ENCODE peak calls at places on chromosomes 13 and 19, in eight cellular contexts. One of them, this sample, is unnamed. For H3K9me3 and H3K27me3, the result is how much of the 10 kb centered on the place peaks cover.

GRCh38 chr19:45975296-45975695 is 1.6 kb upstream of the NOVA2 start:
- DNase-seq in AG04450: no peak
- DNase-seq in body of pancreas: no peak
- DNase-seq in psoas muscle: no peak
- DNase-seq in mammary epithelial cell: no peak
- DNase-seq in thoracic aorta: no peak
- DNase-seq in neuronal stem cell: no peak
- DNase-seq in pancreas: no peak
- DNase-seq in this sample: no peak

GRCh38 chr19:12646551-12646950 is 20.0 kb downstream of the MAN2B1 start:
- DNase-seq in AG04450: no peak
- DNase-seq in body of pancreas: no peak
- DNase-seq in psoas muscle: no peak
- DNase-seq in mammary epithelial cell: no peak
- DNase-seq in thoracic aorta: no peak
- DNase-seq in neuronal stem cell: no peak
- DNase-seq in pancreas: no peak
- DNase-seq in this sample: no peak

GRCh38 chr19:50721441-50722137 is 1.6 kb upstream of the CLEC11A start:
- DNase-seq in AG04450: no peak
- DNase-seq in body of pancreas: no peak
- DNase-seq in psoas muscle: peak
- DNase-seq in mammary epithelial cell: no peak
- DNase-seq in thoracic aorta: no peak
- DNase-seq in neuronal stem cell: no peak
- DNase-seq in pancreas: no peak
- DNase-seq in this sample: no peak

GRCh38 chr19:32404939-32405430 is 585 bp upstream of the DPY19L3 start:
- DNase-seq in AG04450: no peak
- DNase-seq in body of pancreas: peak
- DNase-seq in psoas muscle: peak
- DNase-seq in mammary epithelial cell: no peak
- DNase-seq in thoracic aorta: no peak
- DNase-seq in neuronal stem cell: no peak
- DNase-seq in pancreas: peak
- DNase-seq in this sample: peak

GRCh38 chr19:14556662-14557188 is 15.1 kb downstream of the NDUFB7 start:
- DNase-seq in AG04450: peak
- DNase-seq in body of pancreas: peak
- DNase-seq in psoas muscle: peak
- DNase-seq in mammary epithelial cell: peak
- DNase-seq in thoracic aorta: no peak
- DNase-seq in neuronal stem cell: peak
- DNase-seq in pancreas: peak
- DNase-seq in this sample: peak

GRCh38 chr13:40770609-40770933 is 419 bp downstream of the MRPS31 start:
- DNase-seq in AG04450: no peak
- DNase-seq in body of pancreas: no peak
- DNase-seq in psoas muscle: no peak
- DNase-seq in mammary epithelial cell: no peak
- DNase-seq in thoracic aorta: no peak
- DNase-seq in neuronal stem cell: no peak
- DNase-seq in pancreas: no peak
- DNase-seq in this sample: no peak

GRCh38 chr19:46993622-46994021 is 26.0 kb upstream of the NPAS1 start:
- DNase-seq in AG04450: no peak
- DNase-seq in body of pancreas: no peak
- DNase-seq in psoas muscle: no peak
- DNase-seq in mammary epithelial cell: no peak
- DNase-seq in thoracic aorta: no peak
- DNase-seq in neuronal stem cell: no peak
- DNase-seq in pancreas: no peak
- DNase-seq in this sample: no peak

GRCh38 chr19:55588738-55589137 is 8.1 kb upstream of the ZNF579 start:
- DNase-seq in AG04450: no peak
- DNase-seq in body of pancreas: no peak
- DNase-seq in psoas muscle: no peak
- DNase-seq in mammary epithelial cell: no peak
- DNase-seq in thoracic aorta: no peak
- DNase-seq in neuronal stem cell: no peak
- DNase-seq in pancreas: no peak
- DNase-seq in this sample: no peak

GRCh38 chr13:67736646-67737420 is 506.7 kb upstream of the PCDH9 start:
- DNase-seq in AG04450: peak
- DNase-seq in body of pancreas: no peak
- DNase-seq in psoas muscle: no peak
- DNase-seq in mammary epithelial cell: no peak
- DNase-seq in thoracic aorta: no peak
- DNase-seq in neuronal stem cell: peak
- DNase-seq in pancreas: no peak
- DNase-seq in this sample: no peak

GRCh38 chr19:35015576-35016351 is 14.5 kb upstream of the SCN1B start:
- DNase-seq in AG04450: no peak
- DNase-seq in body of pancreas: no peak
- DNase-seq in psoas muscle: peak
- DNase-seq in mammary epithelial cell: no peak
- DNase-seq in thoracic aorta: no peak
- DNase-seq in neuronal stem cell: no peak
- DNase-seq in pancreas: no peak
- DNase-seq in this sample: no peak

GRCh38 chr13:98842074-98842473 is 89.6 kb upstream of the SLC15A1 start:
- DNase-seq in AG04450: no peak
- DNase-seq in body of pancreas: no peak
- DNase-seq in psoas muscle: no peak
- DNase-seq in mammary epithelial cell: no peak
- DNase-seq in thoracic aorta: no peak
- DNase-seq in neuronal stem cell: no peak
- DNase-seq in pancreas: no peak
- DNase-seq in this sample: no peak

GRCh38 chr13:22748866-22749586 is 431.8 kb upstream of the SGCG start:
- DNase-seq in AG04450: no peak
- DNase-seq in body of pancreas: no peak
- DNase-seq in psoas muscle: no peak
- DNase-seq in mammary epithelial cell: no peak
- DNase-seq in thoracic aorta: no peak
- DNase-seq in neuronal stem cell: no peak
- DNase-seq in pancreas: no peak
- DNase-seq in this sample: no peak

GRCh38 chr13:32734511-32734910 is 148.3 kb downstream of the PDS5B start:
- DNase-seq in AG04450: peak
- DNase-seq in body of pancreas: peak
- DNase-seq in psoas muscle: no peak
- DNase-seq in mammary epithelial cell: peak
- DNase-seq in thoracic aorta: no peak
- DNase-seq in neuronal stem cell: no peak
- DNase-seq in pancreas: no peak
- DNase-seq in this sample: no peak

GRCh38 chr19:6413291-6413690 is 11.3 kb downstream of the KHSRP start:
- DNase-seq in AG04450: no peak
- DNase-seq in body of pancreas: no peak
- DNase-seq in psoas muscle: no peak
- DNase-seq in mammary epithelial cell: no peak
- DNase-seq in thoracic aorta: no peak
- DNase-seq in neuronal stem cell: no peak
- DNase-seq in pancreas: no peak
- DNase-seq in this sample: no peak

DNA sequence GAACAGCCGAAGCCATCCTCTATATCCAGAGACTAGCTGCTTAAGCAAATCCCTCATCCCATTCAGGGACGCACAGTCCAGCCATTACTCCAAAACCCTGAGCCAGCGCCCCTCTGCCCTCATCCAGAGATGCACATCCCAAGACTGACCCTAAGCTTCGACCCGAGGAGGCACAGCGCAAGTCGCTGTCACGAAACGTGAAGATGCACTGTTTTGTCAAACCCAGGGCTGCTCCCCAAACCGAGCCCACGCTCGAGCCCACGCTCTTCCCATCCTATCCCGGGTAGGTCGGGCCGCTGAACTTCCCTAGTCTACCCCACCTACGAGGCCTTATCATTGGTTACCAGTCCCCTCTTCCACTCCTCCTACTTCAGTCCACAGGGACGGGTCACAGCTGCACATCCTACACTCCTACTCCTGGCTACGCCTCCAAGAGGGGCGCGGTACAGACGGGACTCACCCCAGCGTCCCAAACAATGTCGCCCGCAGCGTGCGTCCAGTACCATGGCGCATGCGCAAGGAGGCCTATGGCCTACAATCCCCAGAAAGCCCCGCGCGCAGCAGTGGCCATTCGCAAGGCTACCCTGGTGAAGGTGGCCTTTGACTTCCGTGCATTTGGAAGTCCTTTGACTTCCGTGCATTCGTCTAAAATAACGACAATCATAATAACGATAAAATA is at the start of gene ZNF285:
- DNase-seq in AG04450: peak
- DNase-seq in body of pancreas: peak
- DNase-seq in psoas muscle: peak
- DNase-seq in mammary epithelial cell: peak
- DNase-seq in thoracic aorta: peak
- DNase-seq in neuronal stem cell: peak
- DNase-seq in pancreas: peak
- DNase-seq in this sample: peak
- H3K9me3 ChIP-seq in AG04450: under half
- H3K9me3 ChIP-seq in body of pancreas: under half
- H3K9me3 ChIP-seq in psoas muscle: under half
- H3K9me3 ChIP-seq in mammary epithelial cell: under half
- H3K9me3 ChIP-seq in thoracic aorta: under half
- H3K9me3 ChIP-seq in neuronal stem cell: under half
- H3K9me3 ChIP-seq in pancreas: under half
- H3K9me3 ChIP-seq in this sample: under half

GRCh38 chr19:41532526-41532925 is 43.4 kb upstream of the CEACAM21 start:
- DNase-seq in AG04450: no peak
- DNase-seq in body of pancreas: no peak
- DNase-seq in psoas muscle: no peak
- DNase-seq in mammary epithelial cell: no peak
- DNase-seq in thoracic aorta: no peak
- DNase-seq in neuronal stem cell: no peak
- DNase-seq in pancreas: no peak
- DNase-seq in this sample: no peak
- H3K4me3 ChIP-seq in AG04450: no peak
- H3K4me3 ChIP-seq in body of pancreas: no peak
- H3K4me3 ChIP-seq in psoas muscle: peak
- H3K4me3 ChIP-seq in mammary epithelial cell: no peak
- H3K4me3 ChIP-seq in thoracic aorta: no peak
- H3K4me3 ChIP-seq in neuronal stem cell: no peak
- H3K4me3 ChIP-seq in pancreas: no peak
- H3K4me3 ChIP-seq in this sample: no peak

GRCh38 chr13:85631801-85632200 is 167.4 kb downstream of the SLITRK6 start:
- DNase-seq in AG04450: no peak
- DNase-seq in body of pancreas: no peak
- DNase-seq in psoas muscle: no peak
- DNase-seq in mammary epithelial cell: no peak
- DNase-seq in thoracic aorta: no peak
- DNase-seq in neuronal stem cell: no peak
- DNase-seq in pancreas: no peak
- DNase-seq in this sample: no peak

GRCh38 chr13:85626603-85627002 is 172.6 kb downstream of the SLITRK6 start:
- DNase-seq in AG04450: no peak
- DNase-seq in body of pancreas: no peak
- DNase-seq in psoas muscle: no peak
- DNase-seq in mammary epithelial cell: no peak
- DNase-seq in thoracic aorta: no peak
- DNase-seq in neuronal stem cell: no peak
- DNase-seq in pancreas: no peak
- DNase-seq in this sample: no peak
- H3K27me3 ChIP-seq in AG04450: under half
- H3K27me3 ChIP-seq in body of pancreas: under half
- H3K27me3 ChIP-seq in psoas muscle: under half
- H3K27me3 ChIP-seq in mammary epithelial cell: under half
- H3K27me3 ChIP-seq in thoracic aorta: under half
- H3K27me3 ChIP-seq in neuronal stem cell: under half
- H3K27me3 ChIP-seq in pancreas: under half
- H3K27me3 ChIP-seq in this sample: under half

GRCh38 chr13:105047676-105048295 is 1487.7 kb downstream of the EFNB2 start:
- DNase-seq in AG04450: no peak
- DNase-seq in body of pancreas: no peak
- DNase-seq in psoas muscle: no peak
- DNase-seq in mammary epithelial cell: no peak
- DNase-seq in thoracic aorta: no peak
- DNase-seq in neuronal stem cell: no peak
- DNase-seq in pancreas: no peak
- DNase-seq in this sample: no peak
- H3K9me3 ChIP-seq in AG04450: under half
- H3K9me3 ChIP-seq in body of pancreas: under half
- H3K9me3 ChIP-seq in psoas muscle: under half
- H3K9me3 ChIP-seq in mammary epithelial cell: under half
- H3K9me3 ChIP-seq in thoracic aorta: under half
- H3K9me3 ChIP-seq in neuronal stem cell: under half
- H3K9me3 ChIP-seq in pancreas: under half
- H3K9me3 ChIP-seq in this sample: under half

GRCh38 chr19:38664503-38665211 is 17.2 kb downstream of the ACTN4 start:
- DNase-seq in AG04450: no peak
- DNase-seq in body of pancreas: no peak
- DNase-seq in psoas muscle: no peak
- DNase-seq in mammary epithelial cell: no peak
- DNase-seq in thoracic aorta: no peak
- DNase-seq in neuronal stem cell: no peak
- DNase-seq in pancreas: no peak
- DNase-seq in this sample: no peak
- H3K4me3 ChIP-seq in AG04450: no peak
- H3K4me3 ChIP-seq in body of pancreas: no peak
- H3K4me3 ChIP-seq in psoas muscle: peak
- H3K4me3 ChIP-seq in mammary epithelial cell: no peak
- H3K4me3 ChIP-seq in thoracic aorta: peak
- H3K4me3 ChIP-seq in neuronal stem cell: no peak
- H3K4me3 ChIP-seq in pancreas: no peak
- H3K4me3 ChIP-seq in this sample: no peak

GRCh38 chr19:19223060-19223459 is 11.3 kb downstream of the NCAN start:
- DNase-seq in AG04450: no peak
- DNase-seq in body of pancreas: no peak
- DNase-seq in psoas muscle: no peak
- DNase-seq in mammary epithelial cell: no peak
- DNase-seq in thoracic aorta: no peak
- DNase-seq in neuronal stem cell: no peak
- DNase-seq in pancreas: no peak
- DNase-seq in this sample: no peak
- H3K27me3 ChIP-seq in AG04450: under half
- H3K27me3 ChIP-seq in body of pancreas: under half
- H3K27me3 ChIP-seq in psoas muscle: under half
- H3K27me3 ChIP-seq in mammary epithelial cell: under half
- H3K27me3 ChIP-seq in thoracic aorta: under half
- H3K27me3 ChIP-seq in neuronal stem cell: under half
- H3K27me3 ChIP-seq in pancreas: under half
- H3K27me3 ChIP-seq in this sample: under half